ENCODE peak calls at places on chromosomes 13 and 19, in nine cellular contexts. L is tibial nerve, P is neuronal stem cell, W is mesendoderm, S is right cardiac atrium, R is uterus, B is stomach, Z is aorta, A is cardiac muscle cell. D is an unnamed sample. For H3K4me1, the result is how much of the 10 kb centered on the place peaks cover.

GRCh38 chr19:1223018-1223855 is 14.6 kb downstream of the CBARP start:
- DNase-seq in P (no peak), R (no peak), W (peak), Z (peak), B (no peak), A (peak), S (peak), L (no peak), D (no peak)

GRCh38 chr13:80177327-80177726 is 163.6 kb downstream of the SPRY2 start:
- DNase-seq in A (no peak), B (no peak), P (no peak), W (peak), R (no peak), L (no peak), Z (no peak), S (no peak), D (no peak)

GRCh38 chr13:33172400-33172799 is 113.2 kb downstream of the STARD13 start:
- DNase-seq in R (no peak), A (no peak), B (no peak), W (no peak), S (no peak), Z (no peak), L (no peak), P (no peak), D (no peak)

GRCh38 chr19:32232449-32232848 is 113.0 kb upstream of the ZNF507 start:
- DNase-seq in B (no peak), S (no peak), L (no peak), R (no peak), P (no peak), A (no peak), W (no peak), Z (no peak), D (no peak)

GRCh38 chr13:22287343-22287922 is 616.6 kb downstream of the FGF9 start:
- DNase-seq in P (no peak), R (no peak), B (no peak), S (no peak), L (no peak), W (no peak), Z (no peak), A (no peak), D (no peak)

GRCh38 chr19:2166741-2167738 is 3.3 kb downstream of the DOT1L start:
- DNase-seq in A (peak), W (no peak), B (peak), L (peak), R (peak), Z (peak), S (peak), P (no peak), D (peak)

GRCh38 chr19:49506575-49507105 is 5.8 kb upstream of the FCGRT start:
- DNase-seq in P (peak), Z (peak), S (no peak), B (peak), R (no peak), L (peak), W (peak), A (peak), D (peak)

GRCh38 chr19:33444993-33445751 is 71.7 kb downstream of the CEBPG start:
- DNase-seq in B (no peak), R (no peak), A (no peak), W (no peak), L (no peak), S (no peak), Z (no peak), P (no peak), D (peak)

GRCh38 chr13:59531571-59532091 is 632.1 kb downstream of the DIAPH3 start:
- DNase-seq in W (peak), R (peak), B (peak), L (peak), P (no peak), Z (peak), A (peak), S (peak), D (peak)

GRCh38 chr19:374183-374885 is 29.7 kb upstream of the MIER2 start:
- DNase-seq in R (no peak), S (no peak), P (no peak), Z (peak), A (no peak), L (no peak), B (no peak), W (no peak), D (no peak)

GRCh38 chr19:3687774-3688706 is 12.2 kb downstream of the PIP5K1C start:
- DNase-seq in W (peak), R (peak), A (no peak), P (no peak), Z (peak), L (no peak), S (peak), B (peak), D (no peak)

GRCh38 chr19:679418-680286 is 3.5 kb downstream of the FSTL3 start:
- DNase-seq in W (peak), L (peak), A (peak), Z (peak), S (peak), B (peak), R (peak), P (no peak), D (peak)

GRCh38 chr13:41746259-41746658 is 214.7 kb downstream of the VWA8 start:
- DNase-seq in A (peak), R (no peak), S (no peak), P (no peak), Z (no peak), W (no peak), B (no peak), L (no peak), D (no peak)

GRCh38 chr13:39106216-39106995 is 68.2 kb downstream of the NHLRC3 start:
- DNase-seq in A (no peak), R (no peak), Z (no peak), B (no peak), W (no peak), P (no peak), L (no peak), S (no peak), D (no peak)

GRCh38 chr19:29988351-29988750 is 46.3 kb downstream of the URI1 start:
- DNase-seq in Z (no peak), L (no peak), A (no peak), R (no peak), W (peak), P (no peak), B (no peak), S (no peak), D (no peak)

GRCh38 chr19:29268721-29269483 is 56.0 kb upstream of the UQCRFS1 start:
- DNase-seq in W (no peak), L (no peak), Z (no peak), A (no peak), B (no peak), P (no peak), S (no peak), R (no peak), D (no peak)

GRCh38 chr13:77323858-77324257 is 3.0 kb downstream of the MYCBP2 start:
- DNase-seq in R (no peak), P (no peak), L (no peak), Z (no peak), W (no peak), A (no peak), B (no peak), S (no peak), D (no peak)

GRCh38 chr13:104106705-104107393 is 1040.6 kb upstream of the SLC10A2 start:
- DNase-seq in S (no peak), A (peak), Z (no peak), R (no peak), P (no peak), W (peak), L (no peak), B (no peak), D (no peak)

GRCh38 chr19:41877490-41877876 is 404 bp downstream of the CD79A start:
- DNase-seq in Z (no peak), L (no peak), B (no peak), P (no peak), A (no peak), S (no peak), R (no peak), W (no peak), D (no peak)

GRCh38 chr19:41879080-41879479 is 2.0 kb downstream of the CD79A start:
- DNase-seq in Z (no peak), B (no peak), R (no peak), P (no peak), W (no peak), L (no peak), A (no peak), S (no peak), D (no peak)

GRCh38 chr19:41879670-41880328 is 2.7 kb downstream of the CD79A start:
- DNase-seq in B (no peak), Z (no peak), R (no peak), L (no peak), W (no peak), P (no peak), A (no peak), S (no peak), D (no peak)

GRCh38 chr19:41876847-41877489 is at the start of gene CD79A:
- DNase-seq in R (no peak), W (no peak), Z (no peak), A (no peak), P (no peak), B (no peak), S (no peak), L (no peak), D (no peak)

DNA sequence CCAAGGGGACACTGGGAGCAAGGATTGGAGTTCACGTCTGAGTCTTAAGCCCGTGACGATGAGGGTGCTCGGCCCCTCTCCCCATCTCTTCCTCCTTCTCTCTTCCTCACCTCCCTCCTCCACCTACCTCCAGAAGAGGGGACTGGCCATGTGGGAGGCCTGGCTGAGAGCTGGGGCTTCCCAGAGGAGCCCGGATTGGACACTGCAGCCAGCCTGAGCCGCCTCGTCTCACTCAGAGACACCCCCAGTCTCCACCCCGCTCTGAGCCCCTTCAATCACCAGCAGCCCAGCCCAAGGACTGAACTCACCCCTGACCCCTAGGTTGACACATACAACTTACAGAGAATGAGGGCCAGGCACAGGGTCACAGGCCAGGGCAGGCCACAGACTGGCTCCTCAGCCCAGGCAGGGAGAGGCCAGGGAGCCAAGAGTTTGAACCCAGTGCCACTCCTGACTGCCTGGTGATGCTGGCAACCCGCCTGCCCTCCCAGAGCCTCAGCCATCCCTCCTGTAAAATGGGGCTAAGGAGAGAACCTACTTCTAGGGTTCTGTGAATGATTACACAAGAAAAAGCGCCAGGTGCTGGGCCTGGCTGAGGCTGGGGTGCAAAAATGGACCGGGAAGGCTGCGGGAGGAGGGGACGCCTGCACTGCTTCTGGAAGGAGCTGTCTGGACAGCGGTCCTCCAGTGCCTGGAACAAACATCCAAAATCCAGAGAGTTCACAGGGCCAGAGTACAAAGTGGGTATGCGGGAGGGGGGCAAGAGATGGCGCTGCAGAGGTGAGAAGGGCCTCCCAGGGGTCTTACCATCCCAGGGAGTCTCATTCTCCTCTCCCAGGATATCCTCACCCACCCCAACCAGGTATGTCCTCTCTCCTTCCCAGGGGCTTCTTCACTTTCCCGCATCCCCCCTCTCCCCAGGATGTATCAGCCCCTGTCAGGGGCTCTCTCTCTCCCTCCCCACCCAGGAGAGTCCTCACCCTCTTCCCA is 1.1 kb downstream of the CD79A start:
- DNase-seq in L (no peak), R (no peak), W (no peak), B (no peak), S (no peak), P (no peak), A (no peak), Z (no peak), D (no peak)
- H3K4me1 ChIP-seq in L (under half), R (under half), W (under half), B (under half), S (under half), P (under half), A (under half), Z (under half), D (under half)

GRCh38 chr13:111046590-111047141 is 68.4 kb upstream of the ARHGEF7 start:
- DNase-seq in B (no peak), L (no peak), P (no peak), Z (peak), W (no peak), R (no peak), S (no peak), A (peak), D (no peak)
- H3K27ac ChIP-seq in B (no peak), L (peak), P (no peak), Z (no peak), W (no peak), R (peak), S (no peak), A (no peak), D (peak)

DNA sequence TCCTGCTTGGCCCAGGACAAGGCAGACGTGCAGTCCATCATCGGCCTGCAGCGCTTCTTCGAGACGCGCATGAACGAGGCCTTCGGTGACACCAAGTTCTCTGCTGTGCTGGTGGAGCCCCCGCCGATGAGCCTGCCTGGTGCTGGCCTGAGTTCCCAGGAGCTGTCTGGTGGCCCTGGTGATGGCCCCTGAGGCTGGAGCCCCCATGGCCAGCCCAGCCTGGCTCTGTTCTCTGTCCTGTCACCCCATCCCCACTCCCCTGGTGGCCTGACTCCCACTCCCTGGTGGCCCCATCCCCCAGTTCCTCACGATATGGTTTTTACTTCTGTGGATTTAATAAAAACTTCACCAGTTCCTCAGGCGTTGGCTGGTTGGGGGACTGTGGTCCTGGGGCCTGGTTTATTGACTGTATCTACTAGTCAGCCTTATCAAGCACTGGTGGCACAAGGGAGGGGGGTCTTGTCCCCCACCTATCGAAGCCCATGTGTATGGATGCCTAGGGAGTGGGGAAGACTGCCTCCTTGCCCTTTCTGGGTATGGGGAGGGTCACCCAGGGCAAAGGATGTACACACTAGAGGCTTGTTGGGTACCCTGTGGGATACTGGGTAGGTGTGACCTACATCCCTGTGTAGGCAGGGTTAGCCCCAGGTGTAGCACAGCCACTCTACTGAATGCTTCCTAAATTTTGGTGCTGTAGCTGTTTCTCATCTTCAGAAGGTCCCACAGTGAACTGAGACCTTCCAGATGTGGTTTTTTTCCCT is 4.4 kb downstream of the CHMP2A start:
- DNase-seq in W (no peak), P (no peak), Z (no peak), A (no peak), L (no peak), R (no peak), S (no peak), B (no peak), D (no peak)
- H3K4me1 ChIP-seq in W (under half), P (under half), Z (under half), A (under half), L (under half), R (under half), S (under half), B (half or more), D (half or more)

GRCh38 chr13:40170982-40171381 is 495.5 kb downstream of the FOXO1 start:
- DNase-seq in Z (no peak), B (no peak), A (no peak), P (no peak), S (no peak), R (no peak), L (no peak), W (no peak), D (no peak)
- H3K27ac ChIP-seq in Z (no peak), B (no peak), A (no peak), P (no peak), S (no peak), R (no peak), L (no peak), W (no peak), D (no peak)

GRCh38 chr13:31951215-31951678 is 80.3 kb upstream of the FRY start:
- DNase-seq in R (no peak), L (peak), S (peak), A (no peak), W (peak), Z (peak), B (peak), P (no peak), D (peak)
- H3K4me1 ChIP-seq in R (under half), L (under half), S (under half), A (under half), W (under half), Z (under half), B (under half), P (under half), D (under half)

DNA sequence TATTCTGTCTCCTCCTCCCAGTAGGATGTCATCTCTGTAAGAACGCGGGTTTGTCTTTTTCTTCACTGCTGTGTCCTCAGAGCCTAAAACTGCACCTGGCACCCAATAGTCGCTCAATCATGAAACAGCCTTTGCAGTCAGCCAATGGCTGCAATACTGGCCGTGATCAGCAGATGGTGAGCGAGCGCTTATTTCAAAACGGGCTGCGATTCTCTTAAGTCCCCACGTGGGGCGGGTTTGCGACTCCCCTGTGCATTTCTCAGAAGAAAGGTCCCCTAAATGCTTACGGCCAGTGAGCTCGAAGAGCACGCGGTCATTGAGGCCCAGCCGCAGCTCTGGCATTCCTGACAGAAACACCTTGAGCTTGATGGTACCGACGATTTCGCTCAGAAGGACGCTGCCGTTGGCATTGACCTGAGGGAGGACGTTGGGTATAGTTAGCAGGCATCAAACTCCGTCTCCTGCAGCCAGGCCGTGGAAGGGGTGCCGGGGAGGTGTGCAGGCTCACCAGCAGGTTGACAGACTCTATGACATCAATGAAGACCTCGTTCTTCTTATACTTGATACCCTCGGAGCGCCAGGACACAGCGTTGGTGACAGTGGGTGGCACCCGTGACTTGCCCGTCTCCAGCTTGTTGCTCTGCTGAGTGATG is 6.0 kb downstream of the AP1M2 start:
- DNase-seq in P (peak), B (peak), R (peak), Z (peak), S (peak), W (peak), A (peak), L (peak), D (peak)
- H3K27ac ChIP-seq in P (no peak), B (no peak), R (no peak), Z (no peak), S (no peak), W (no peak), A (no peak), L (no peak), D (no peak)

GRCh38 chr13:101515504-101515903 is 63.0 kb downstream of the ITGBL1 start:
- DNase-seq in Z (no peak), P (no peak), S (no peak), R (no peak), L (no peak), A (no peak), W (no peak), B (no peak), D (no peak)

GRCh38 chr13:101512650-101513049 is 60.2 kb downstream of the ITGBL1 start:
- DNase-seq in A (peak), L (no peak), S (no peak), Z (no peak), P (no peak), R (no peak), W (no peak), B (no peak), D (no peak)

GRCh38 chr13:101514100-101514499 is 61.6 kb downstream of the ITGBL1 start:
- DNase-seq in B (no peak), P (no peak), S (no peak), A (no peak), Z (no peak), W (no peak), L (no peak), R (no peak), D (no peak)

GRCh38 chr13:101514695-101515275 is 62.3 kb downstream of the ITGBL1 start:
- DNase-seq in P (peak), S (no peak), A (peak), L (peak), R (no peak), W (peak), Z (no peak), B (no peak), D (no peak)

DNA sequence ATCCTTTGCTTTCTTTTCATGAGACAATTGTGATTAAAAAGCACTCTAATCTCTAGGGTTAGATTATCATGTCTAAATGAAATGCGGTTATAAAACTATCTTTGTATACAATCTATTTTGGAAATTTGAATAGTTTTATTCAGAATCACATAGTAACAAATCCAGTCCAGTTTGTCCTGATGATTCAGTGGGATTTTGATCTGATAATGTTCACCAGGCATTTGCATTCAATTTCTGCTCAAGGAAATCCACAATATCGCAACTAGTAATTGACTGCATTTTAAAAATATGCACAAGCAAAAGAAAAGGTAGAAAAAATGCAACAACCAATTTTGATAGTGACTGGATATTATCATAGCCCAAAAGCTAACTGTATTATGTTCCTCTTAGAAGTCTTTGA is 63.8 kb downstream of the ITGBL1 start:
- DNase-seq in B (no peak), Z (no peak), A (no peak), S (no peak), W (no peak), L (no peak), R (no peak), P (no peak), D (no peak)
- H3K4me1 ChIP-seq in B (under half), Z (under half), A (under half), S (under half), W (under half), L (under half), R (under half), P (under half), D (under half)

DNA sequence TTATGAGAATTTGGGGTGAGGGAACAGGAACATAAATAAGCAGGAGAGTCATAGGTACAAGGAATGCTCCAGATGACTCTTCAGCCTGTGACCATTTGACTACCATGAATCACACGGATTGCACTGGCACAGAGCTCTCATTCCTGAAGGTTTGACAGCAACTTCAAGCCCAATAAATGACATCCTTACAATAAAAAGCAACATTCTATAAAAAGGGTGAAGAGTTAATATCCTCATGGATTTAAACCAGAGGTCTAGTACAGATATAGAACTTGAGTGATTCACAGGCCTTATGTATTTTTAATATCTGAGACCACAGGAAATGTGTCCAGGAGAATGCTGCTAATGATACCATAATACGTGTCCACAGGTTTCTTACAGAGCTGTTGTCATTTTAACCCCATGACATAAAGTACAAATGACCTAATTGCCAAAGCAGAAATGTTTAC is 158.1 kb downstream of the IRS2 start:
- DNase-seq in R (no peak), W (no peak), P (no peak), A (peak), Z (no peak), S (no peak), L (no peak), B (no peak), D (no peak)
- H3K27ac ChIP-seq in R (no peak), W (no peak), P (no peak), A (no peak), Z (no peak), S (no peak), L (no peak), B (no peak), D (no peak)